ENCODE peak calls at places on chromosomes 13 and 19, in seven cellular contexts. M, P, O, W, R, E and C are unnamed samples.

GRCh38 chr13:113406321-113407102 is 42.6 kb upstream of the GRTP1 start:
- DNase-seq in E (no peak), O (no peak), W (no peak), P (no peak), M (no peak), R (no peak), C (no peak)

GRCh38 chr19:4493104-4493928 is 21.2 kb downstream of the HDGFL2 start:
- DNase-seq in O (no peak), W (no peak), R (no peak), E (no peak), P (no peak), M (no peak), C (no peak)

GRCh38 chr13:24145231-24145630 is 15.3 kb upstream of the SPATA13 start:
- DNase-seq in W (no peak), P (no peak), E (no peak), M (no peak), O (no peak), R (no peak), C (no peak)

GRCh38 chr19:49415102-49415809 is 8.0 kb downstream of the PTH2 start:
- DNase-seq in P (no peak), O (peak; percentile 41), R (no peak), M (no peak), W (no peak), E (no peak), C (no peak)

GRCh38 chr19:12669272-12670158 is 2.9 kb downstream of the WDR83 start:
- DNase-seq in R (peak; percentile 82), M (peak; percentile 59), W (peak; percentile 67), P (peak; percentile 79), O (peak; percentile 72), E (no peak), C (peak; percentile 72)

GRCh38 chr13:23391752-23392151 is 41.8 kb downstream of the SACS start:
- DNase-seq in W (no peak), E (no peak), O (no peak), M (no peak), R (no peak), P (no peak), C (no peak)

GRCh38 chr19:44876930-44877530 is 14.0 kb upstream of the TOMM40 start:
- DNase-seq in R (no peak), W (no peak), O (no peak), E (no peak), M (no peak), P (no peak), C (no peak)

GRCh38 chr13:48155850-48156249 is 60.9 kb upstream of the MED4 start:
- DNase-seq in R (peak; percentile 38), M (no peak), E (no peak), W (no peak), O (peak; percentile 24), P (no peak), C (no peak)

GRCh38 chr13:95921485-95921884 is 131.7 kb downstream of the UGGT2 start:
- DNase-seq in W (no peak), E (no peak), P (no peak), O (no peak), R (no peak), M (no peak), C (no peak)

GRCh38 chr13:111961236-111961635 is 105.7 kb upstream of the SOX1 start:
- DNase-seq in P (no peak), O (no peak), R (no peak), W (no peak), E (no peak), M (no peak), C (no peak)

GRCh38 chr19:33441277-33441699 is 67.8 kb downstream of the CEBPG start:
- DNase-seq in O (no peak), W (no peak), R (no peak), E (no peak), M (no peak), P (no peak), C (no peak)

GRCh38 chr19:10271543-10272086 is 695 bp downstream of the ICAM1 start:
- DNase-seq in P (peak; percentile 28), E (no peak), R (no peak), M (no peak), W (no peak), O (no peak), C (no peak)

GRCh38 chr19:10270616-10271394 is at the start of gene ICAM1:
- DNase-seq in E (no peak), O (no peak), R (no peak), W (peak; percentile 83), P (peak; percentile 83), M (peak; percentile 78), C (no peak)

GRCh38 chr19:10268077-10268476 is 2.8 kb upstream of the ICAM1 start:
- DNase-seq in R (no peak), O (no peak), W (no peak), P (no peak), E (no peak), M (no peak), C (no peak)

GRCh38 chr19:10270180-10270615 is 722 bp upstream of the ICAM1 start:
- DNase-seq in E (no peak), M (no peak), R (no peak), P (peak; percentile 48), O (no peak), W (no peak), C (no peak)

GRCh38 chr19:10269333-10270179 is 1.4 kb upstream of the ICAM1 start:
- DNase-seq in E (no peak), R (peak; percentile 47), M (peak; percentile 93), W (peak; percentile 51), P (peak; percentile 80), O (no peak), C (peak; percentile 86)
- TF ChIP-seq SP1 in E (no peak), R (no peak), M (peak; percentile 62), W (no peak), P (peak; percentile 58), O (no peak), C (no peak)

GRCh38 chr19:53509845-53510244 is 28.1 kb upstream of the ZNF331 start:
- DNase-seq in E (no peak), R (no peak), W (no peak), O (no peak), M (no peak), P (no peak), C (no peak)

GRCh38 chr19:53509443-53509842 is 28.5 kb upstream of the ZNF331 start:
- DNase-seq in M (no peak), P (no peak), R (no peak), W (no peak), E (no peak), O (no peak), C (no peak)

GRCh38 chr19:53507523-53508442 is 30.2 kb upstream of the ZNF331 start:
- DNase-seq in M (no peak), W (peak; percentile 95), E (no peak), P (no peak), O (no peak), R (no peak), C (no peak)

GRCh38 chr19:53504903-53505302 is 33.0 kb upstream of the ZNF331 start:
- DNase-seq in O (no peak), P (no peak), M (no peak), R (no peak), W (peak; percentile 38), E (no peak), C (no peak)

GRCh38 chr19:53506728-53507127 is 31.2 kb upstream of the ZNF331 start:
- DNase-seq in O (no peak), E (no peak), R (no peak), P (no peak), W (no peak), M (no peak), C (no peak)
- TF ChIP-seq SP1 in O (no peak), E (no peak), R (no peak), P (no peak), W (no peak), M (no peak), C (no peak)

DNA sequence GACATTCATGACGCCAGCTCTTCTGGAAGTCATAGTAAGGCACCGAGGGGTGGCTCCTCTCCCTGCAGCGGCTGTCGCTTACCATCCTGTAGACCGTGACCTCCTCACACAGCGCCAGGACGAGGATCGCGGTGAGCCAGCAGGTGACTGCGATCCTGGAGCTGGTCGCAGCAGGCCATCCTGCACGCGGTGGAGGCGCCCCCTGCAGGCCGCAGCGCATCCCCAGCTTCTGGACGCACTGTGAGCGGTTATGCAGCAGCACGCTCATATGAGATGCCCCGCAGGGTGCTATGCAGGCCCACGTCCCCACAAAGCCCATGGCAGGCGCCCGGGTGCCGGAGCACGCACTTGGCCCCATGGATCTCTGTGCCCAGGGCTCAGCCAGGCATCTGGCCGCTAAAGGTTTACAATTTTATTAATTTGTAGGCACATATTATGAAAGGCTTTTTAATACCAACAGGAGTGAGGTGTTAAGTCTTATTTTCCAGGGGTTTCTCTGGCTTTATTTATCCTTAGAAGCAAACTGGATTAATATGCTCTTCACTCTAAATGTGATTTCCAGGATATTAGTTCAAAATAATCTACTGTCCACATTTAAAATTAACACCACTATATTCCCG is 35.6 kb upstream of the PSPC1 start:
- DNase-seq in R (peak; percentile 65), E (peak; percentile 77), P (peak; percentile 28), M (peak; percentile 95), W (peak; percentile 4), O (no peak), C (peak; percentile 16)
- TF ChIP-seq SP1 in R (no peak), E (no peak), P (no peak), M (peak; percentile 29), W (no peak), O (no peak), C (no peak)

GRCh38 chr13:93789058-93789457 is 562.5 kb downstream of the GPC6 start:
- DNase-seq in M (no peak), R (no peak), W (no peak), P (no peak), O (no peak), E (no peak), C (no peak)

GRCh38 chr13:93788456-93788855 is 561.8 kb downstream of the GPC6 start:
- DNase-seq in M (no peak), P (no peak), E (no peak), O (no peak), R (no peak), W (peak; percentile 64), C (no peak)

GRCh38 chr13:93797463-93797862 is 570.9 kb downstream of the GPC6 start:
- DNase-seq in W (no peak), M (no peak), R (no peak), E (no peak), P (no peak), O (no peak), C (no peak)

DNA sequence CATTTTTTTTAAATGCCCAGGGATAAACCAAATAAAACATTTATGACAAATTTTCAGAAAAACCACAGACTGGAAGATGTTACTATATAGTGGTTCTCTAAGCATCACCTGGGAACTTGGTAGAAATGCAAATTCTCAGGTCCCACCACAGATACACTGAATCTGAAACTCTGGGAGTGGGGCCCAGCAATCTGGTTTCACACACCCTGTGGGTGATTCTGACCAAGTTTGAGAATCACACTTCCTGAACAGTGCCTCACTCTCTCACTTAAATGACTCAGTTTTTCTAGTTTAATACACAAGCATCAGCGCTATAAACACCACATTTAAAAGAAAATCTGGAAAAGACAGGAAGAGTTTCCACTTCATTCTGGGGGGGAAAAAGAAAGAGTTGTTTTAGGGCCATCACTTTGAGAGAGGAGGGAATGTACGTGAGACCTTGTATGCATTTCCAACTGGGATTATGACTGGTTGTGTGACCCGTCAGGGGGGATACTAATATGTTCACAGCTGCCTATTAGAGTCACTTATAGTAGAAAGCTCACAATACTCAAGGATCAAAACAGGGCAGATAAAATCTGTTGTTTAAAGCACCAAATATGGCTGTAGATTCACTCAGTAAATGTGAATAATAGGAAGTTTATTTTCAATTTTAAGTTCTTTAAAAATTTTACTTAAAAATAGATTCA is 567.7 kb downstream of the GPC6 start:
- DNase-seq in O (no peak), W (no peak), R (no peak), P (no peak), E (no peak), M (no peak), C (no peak)
- TF ChIP-seq SP1 in O (no peak), W (no peak), R (no peak), P (no peak), E (no peak), M (no peak), C (no peak)

GRCh38 chr13:27295096-27295495 is 24.5 kb downstream of the RASL11A start:
- DNase-seq in E (no peak), W (no peak), M (no peak), P (no peak), R (no peak), O (no peak), C (no peak)
- TF ChIP-seq SP1 in E (no peak), W (no peak), M (no peak), P (no peak), R (no peak), O (no peak), C (no peak)